ENCODE peak calls at places on chromosomes 1 and 21, in four cellular contexts. R is DND-41; C is CD4-positive, alpha-beta T cell; Z is body of pancreas. F is an unnamed sample.

GRCh38 chr1:21027805-21028204 is 148.9 kb downstream of the EIF4G3 start:
- DNase-seq in C (no peak), Z (no peak), R (no peak), F (no peak)

GRCh38 chr1:96863449-96863848 is 141.9 kb downstream of the PTBP2 start:
- DNase-seq in Z (no peak), R (no peak), C (no peak), F (no peak)

GRCh38 chr1:227728059-227728891 is 6.8 kb downstream of the JMJD4 start:
- DNase-seq in Z (peak; percentile 94), C (peak; percentile 62), R (peak; percentile 78), F (peak; percentile 84)

GRCh38 chr1:12081648-12082396 is 18.7 kb downstream of the TNFRSF8 start:
- DNase-seq in R (no peak), Z (no peak), C (no peak), F (no peak)

GRCh38 chr1:28062806-28063205 is 25.6 kb downstream of the EYA3 start:
- DNase-seq in C (peak; percentile 12), Z (no peak), R (no peak), F (no peak)

GRCh38 chr21:41832230-41833137 is 46.7 kb downstream of the PRDM15 start:
- DNase-seq in R (no peak), Z (no peak), C (no peak), F (no peak)

GRCh38 chr1:201137579-201138310 is 10.8 kb upstream of the ASCL5 start:
- DNase-seq in Z (peak; percentile 89), R (no peak), C (no peak), F (peak; percentile 64)

GRCh38 chr1:20936621-20937020 is 149.5 kb upstream of the HP1BP3 start:
- DNase-seq in C (no peak), R (no peak), Z (no peak), F (no peak)

GRCh38 chr1:19179597-19180271 is 30.3 kb downstream of the UBR4 start:
- DNase-seq in C (peak; percentile 28), Z (peak; percentile 10), R (peak; percentile 12), F (no peak)

GRCh38 chr1:66296370-66296769 is 237.6 kb upstream of the SGIP1 start:
- DNase-seq in C (no peak), R (no peak), Z (no peak), F (no peak)

GRCh38 chr1:78052685-78053433 is 7.1 kb downstream of the GIPC2 start:
- DNase-seq in C (no peak), R (no peak), Z (no peak), F (no peak)

GRCh38 chr1:151513626-151514101 is 2.5 kb downstream of the CGN start:
- DNase-seq in Z (peak; percentile 90), R (no peak), C (no peak), F (no peak)

GRCh38 chr1:220798338-220798737 is 11.6 kb downstream of the MTARC1 start:
- DNase-seq in Z (no peak), C (no peak), R (no peak), F (no peak)

GRCh38 chr1:84174051-84174556 is 30.0 kb downstream of the PRKACB start:
- DNase-seq in C (no peak), R (no peak), Z (no peak), F (no peak)

GRCh38 chr1:5850503-5850902 is 141.7 kb downstream of the NPHP4 start:
- DNase-seq in C (no peak), Z (no peak), R (no peak), F (no peak)

GRCh38 chr1:150001415-150001814 is 9.1 kb downstream of the OTUD7B start:
- DNase-seq in C (no peak), Z (no peak), R (no peak), F (no peak)

GRCh38 chr1:7659514-7659913 is 111.6 kb upstream of the VAMP3 start:
- DNase-seq in Z (no peak), C (no peak), R (no peak), F (no peak)

GRCh38 chr1:179781962-179782361 is 38.9 kb downstream of the FAM163A start:
- DNase-seq in R (no peak), C (no peak), Z (no peak), F (peak; percentile 67)

GRCh38 chr1:111814642-111815041 is 58.9 kb downstream of the DDX20 start:
- DNase-seq in C (no peak), Z (no peak), R (no peak), F (no peak)

GRCh38 chr1:44811714-44812151 is 3.4 kb downstream of the BTBD19 start:
- DNase-seq in C (no peak), Z (no peak), R (no peak), F (no peak)

GRCh38 chr1:35717911-35718476 is 690 bp downstream of the C1orf216 start:
- DNase-seq in R (peak; percentile 51), C (no peak), Z (peak; percentile 28), F (peak; percentile 45)

GRCh38 chr1:43585596-43585995 is 54.9 kb downstream of the PTPRF start:
- DNase-seq in Z (no peak), R (no peak), C (no peak), F (no peak)

DNA sequence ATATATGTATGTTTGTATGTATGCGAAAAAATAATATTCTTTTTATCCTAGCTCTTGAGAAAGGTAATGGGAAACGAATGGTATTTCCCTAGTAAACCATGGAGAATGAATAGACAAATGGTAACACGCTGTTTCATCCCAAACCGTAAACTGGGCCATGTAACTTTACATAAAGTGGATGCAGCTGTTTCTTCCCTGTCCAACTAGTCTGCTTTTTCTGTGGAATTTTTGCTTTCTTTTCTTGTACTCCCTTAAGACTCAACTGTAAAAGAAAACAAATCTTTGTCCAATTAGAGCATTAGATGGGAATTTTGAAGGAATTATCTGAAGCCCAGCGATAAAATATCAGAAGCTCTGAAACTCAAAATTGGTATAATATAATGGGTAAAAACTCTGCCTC is 198.1 kb downstream of the NFIA start:
- DNase-seq in R (no peak), C (no peak), Z (no peak), F (no peak)
- H3K27me3 ChIP-seq in R (no peaks in the 10 kb centered on the region), C (no peaks in the 10 kb centered on the region), Z (no peaks in the 10 kb centered on the region), F (no peaks in the 10 kb centered on the region)

GRCh38 chr1:89631756-89632155 is 1.2 kb upstream of the LRRC8C start:
- DNase-seq in C (no peak), R (no peak), Z (peak; percentile 7), F (no peak)

GRCh38 chr1:89627596-89627962 is 5.3 kb upstream of the LRRC8C start:
- DNase-seq in R (no peak), C (no peak), Z (no peak), F (no peak)

GRCh38 chr1:89630046-89630445 is 2.9 kb upstream of the LRRC8C start:
- DNase-seq in R (no peak), C (no peak), Z (no peak), F (no peak)

GRCh38 chr1:89632213-89633102 is 462 bp upstream of the LRRC8C start:
- DNase-seq in Z (peak; percentile 75), C (peak; percentile 83), R (peak; percentile 84), F (peak; percentile 92)

GRCh38 chr1:89629146-89629545 is 3.8 kb upstream of the LRRC8C start:
- DNase-seq in C (no peak), R (no peak), Z (no peak), F (no peak)
- H3K27ac ChIP-seq in C (peak overlapping the region; percentile 2), R (no peak overlapping the region), Z (no peak overlapping the region), F (no peak overlapping the region)

GRCh38 chr1:168581799-168582572 is 5.6 kb downstream of the XCL1 start:
- DNase-seq in R (no peak), C (no peak), Z (no peak), F (no peak)
- H3K27me3 ChIP-seq in R (no peaks in the 10 kb centered on the region), C (no peaks in the 10 kb centered on the region), Z (no peaks in the 10 kb centered on the region), F (no peaks in the 10 kb centered on the region)

DNA sequence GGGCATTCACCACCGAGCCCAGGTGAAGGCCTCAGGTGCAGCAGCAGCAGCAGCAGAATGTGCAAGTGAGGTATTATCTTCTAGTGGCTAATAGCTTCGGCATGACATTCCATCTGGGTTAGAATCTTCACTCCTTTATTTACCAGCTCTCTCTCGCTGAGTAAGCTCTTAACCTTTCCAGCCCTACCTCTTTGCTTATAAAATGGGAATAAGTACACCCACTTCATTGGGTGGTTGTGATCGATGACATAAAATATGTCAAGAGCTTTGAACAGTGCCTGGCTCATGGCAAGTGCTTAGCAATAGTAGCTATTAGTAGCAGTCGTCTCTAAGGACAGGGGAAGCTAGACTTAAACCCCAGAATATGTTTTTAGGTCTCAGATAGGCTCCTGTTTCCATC is 149.5 kb downstream of the NOS1AP start:
- DNase-seq in R (no peak), C (no peak), Z (no peak), F (no peak)
- H3K27ac ChIP-seq in R (no peak overlapping the region), C (no peak overlapping the region), Z (no peak overlapping the region), F (no peak overlapping the region)

DNA sequence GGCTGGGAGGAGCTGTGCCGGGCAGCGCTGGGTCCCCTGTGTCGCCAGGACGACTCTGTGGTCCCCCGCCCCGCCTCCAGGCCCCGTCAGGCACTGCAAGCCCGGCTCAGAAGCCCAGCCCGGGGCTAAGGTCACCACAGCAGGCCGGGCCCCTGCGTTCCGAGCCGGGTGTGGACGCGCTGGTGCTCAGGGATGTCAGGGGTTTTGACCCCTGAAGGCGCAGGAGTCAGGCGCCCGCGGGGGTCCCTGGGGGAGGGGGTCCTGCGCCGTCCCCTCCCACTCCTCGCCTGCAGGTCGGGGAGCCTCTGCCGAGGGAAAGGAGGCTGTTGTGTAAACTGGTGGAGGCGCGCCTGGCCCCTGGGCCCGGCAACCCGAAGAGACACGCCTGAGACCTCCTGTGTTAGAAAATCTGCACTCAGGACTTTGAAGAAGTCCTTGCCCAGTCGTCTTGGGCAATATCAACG is 23.7 kb upstream of the TMEM54 start:
- DNase-seq in R (no peak), Z (no peak), C (no peak), F (peak; percentile 39)
- H3K27me3 ChIP-seq in R (no peaks in the 10 kb centered on the region), Z (peaks cover 3% of the 10 kb centered on the region), C (peaks cover 53% of the 10 kb centered on the region), F (no peaks in the 10 kb centered on the region)

DNA sequence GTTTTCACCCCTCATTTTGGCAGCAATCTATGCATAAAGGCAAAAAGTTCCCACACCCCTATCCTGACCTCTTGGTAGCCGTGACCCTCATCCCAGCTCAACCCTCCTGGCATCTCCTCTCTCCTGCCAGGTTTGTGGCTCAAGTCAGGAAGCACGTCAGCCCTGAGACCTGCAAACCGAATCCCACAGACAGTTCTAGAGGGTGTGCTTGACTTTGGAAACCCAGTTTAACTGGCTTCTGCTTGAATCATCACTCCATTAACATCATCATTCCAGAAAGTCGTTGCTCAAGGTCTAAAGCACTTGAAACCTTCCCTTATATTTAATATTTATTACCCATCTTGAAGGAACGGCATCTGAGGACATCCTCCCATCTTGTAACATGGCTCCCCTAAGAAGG is 133.4 kb upstream of the ERG start:
- DNase-seq in C (no peak), Z (no peak), R (no peak), F (no peak)
- H3K27ac ChIP-seq in C (no peak overlapping the region), Z (no peak overlapping the region), R (no peak overlapping the region), F (no peak overlapping the region)

GRCh38 chr1:159171688-159172501 is 480 bp downstream of the CADM3 start:
- DNase-seq in R (no peak), C (no peak), Z (no peak), F (peak; percentile 11)

GRCh38 chr1:159168043-159168442 is 3.4 kb upstream of the CADM3 start:
- DNase-seq in Z (no peak), R (no peak), C (no peak), F (no peak)

GRCh38 chr1:159171254-159171687 is at the start of gene CADM3:
- DNase-seq in R (no peak), Z (no peak), C (no peak), F (peak; percentile 14)

GRCh38 chr1:159172599-159173291 is 1.3 kb downstream of the CADM3 start:
- DNase-seq in Z (no peak), R (no peak), C (no peak), F (no peak)

DNA sequence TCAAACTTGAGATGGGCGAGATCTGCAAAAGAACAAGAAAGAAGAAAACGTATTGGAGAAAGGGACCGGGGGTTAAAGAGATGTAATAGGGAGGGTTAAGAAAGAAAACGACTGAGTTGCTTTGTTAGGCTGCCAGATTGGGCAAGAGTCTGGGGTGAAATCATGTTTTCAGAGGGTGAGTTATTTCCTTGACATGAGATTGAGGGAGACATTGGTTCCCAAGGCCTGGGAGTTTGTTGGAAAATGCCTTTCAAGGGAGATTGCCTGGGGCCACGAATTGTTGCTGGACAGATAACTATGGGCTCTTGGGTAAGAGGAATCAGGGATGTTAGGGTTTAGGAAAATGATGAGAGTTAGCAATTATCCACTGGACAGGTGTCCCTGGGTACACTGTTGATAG is 776 bp upstream of the CADM3 start:
- DNase-seq in C (no peak), Z (no peak), R (no peak), F (no peak)
- H3K27me3 ChIP-seq in C (peaks cover 64% of the 10 kb centered on the region), Z (peaks cover 6% of the 10 kb centered on the region), R (peaks cover 32% of the 10 kb centered on the region), F (peaks cover 70% of the 10 kb centered on the region)